ENCODE peak calls at places on chromosomes 1 and 21, in nine cellular contexts. Y is effector memory CD4-positive, alpha-beta T cell; G is naive thymus-derived CD4-positive, alpha-beta T cell; V is ovary; O is heart left ventricle; S is GM23338; B is ascending aorta; A is caudate nucleus; R is suprapubic skin. J is an unnamed sample.

GRCh38 chr1:172906778-172907592 is 143.8 kb downstream of the TNFSF18 start:
- DNase-seq in Y (peak), G (peak), V (no peak), O (no peak), S (no peak), B (no peak), A (no peak), R (no peak), J (peak)

GRCh38 chr1:23593556-23594148 is 34.4 kb upstream of the ID3 start:
- DNase-seq in Y (no peak), G (no peak), V (no peak), O (no peak), S (no peak), B (no peak), A (no peak), R (peak), J (peak)

GRCh38 chr1:196049407-196049806 is 558.8 kb downstream of the KCNT2 start:
- DNase-seq in Y (no peak), G (no peak), V (no peak), O (no peak), S (no peak), B (no peak), A (no peak), R (no peak), J (no peak)

GRCh38 chr1:232123775-232124659 is 497.4 kb downstream of the DISC1 start:
- DNase-seq in Y (no peak), G (no peak), V (no peak), O (no peak), S (peak), B (no peak), A (no peak), R (no peak), J (peak)

GRCh38 chr21:46667735-46668380 is 32.4 kb downstream of the PRMT2 start:
- DNase-seq in Y (no peak), G (no peak), V (no peak), O (no peak), S (peak), B (no peak), A (no peak), R (no peak), J (peak)

GRCh38 chr21:45117314-45117713 is 42.9 kb downstream of the ADARB1 start:
- DNase-seq in Y (no peak), G (no peak), V (no peak), O (no peak), S (no peak), B (no peak), A (no peak), R (no peak), J (no peak)

GRCh38 chr1:79041666-79042065 is 35.1 kb upstream of the ADGRL4 start:
- DNase-seq in Y (no peak), G (no peak), V (no peak), O (no peak), S (no peak), B (no peak), A (no peak), R (no peak), J (peak)

GRCh38 chr1:109927356-109927755 is 16.7 kb downstream of the CSF1 start:
- DNase-seq in Y (no peak), G (no peak), V (no peak), O (no peak), S (no peak), B (peak), A (no peak), R (peak), J (no peak)

GRCh38 chr1:29332204-29332603 is 95.9 kb downstream of the PTPRU start:
- DNase-seq in Y (no peak), G (no peak), V (no peak), O (no peak), S (peak), B (no peak), A (no peak), R (no peak), J (no peak)

GRCh38 chr1:48572632-48573258 is 100.7 kb upstream of the SPATA6 start:
- DNase-seq in Y (no peak), G (no peak), V (peak), O (peak), S (peak), B (peak), A (peak), R (no peak), J (peak)

GRCh38 chr1:195763907-195764183 is 844.4 kb downstream of the KCNT2 start:
- DNase-seq in Y (no peak), G (no peak), V (no peak), O (no peak), S (no peak), B (no peak), A (no peak), R (no peak), J (no peak)

GRCh38 chr1:94820918-94821317 is 761 bp downstream of the SLC44A3 start:
- DNase-seq in Y (no peak), G (no peak), V (no peak), O (no peak), S (no peak), B (no peak), A (no peak), R (no peak), J (no peak)

GRCh38 chr21:37765501-37765900 is 150.8 kb downstream of the KCNJ6 start:
- DNase-seq in Y (no peak), G (no peak), V (no peak), O (no peak), S (no peak), B (no peak), A (no peak), R (no peak), J (no peak)

GRCh38 chr1:38817958-38818705 is 41.4 kb downstream of the RRAGC start:
- DNase-seq in Y (peak), G (peak), V (peak), O (no peak), S (peak), B (no peak), A (no peak), R (no peak), J (no peak)

GRCh38 chr1:113940365-113941244 is 11.5 kb downstream of the HIPK1 start:
- DNase-seq in Y (peak), G (peak), V (no peak), O (no peak), S (no peak), B (no peak), A (no peak), R (no peak), J (no peak)

GRCh38 chr1:181674617-181675016 is 191.3 kb downstream of the CACNA1E start:
- DNase-seq in Y (no peak), G (no peak), V (no peak), O (no peak), S (peak), B (no peak), A (no peak), R (no peak), J (no peak)

GRCh38 chr1:1619917-1620361 is 4.6 kb downstream of the MIB2 start:
- DNase-seq in Y (no peak), G (no peak), V (peak), O (peak), S (peak), B (no peak), A (no peak), R (peak), J (no peak)

GRCh38 chr1:13585599-13585965 is 1.9 kb downstream of the PDPN start:
- DNase-seq in Y (no peak), G (no peak), V (no peak), O (no peak), S (peak), B (no peak), A (no peak), R (no peak), J (no peak)

GRCh38 chr1:226568077-226568831 is 19.7 kb downstream of the STUM start:
- DNase-seq in Y (no peak), G (no peak), V (peak), O (no peak), S (peak), B (no peak), A (no peak), R (peak), J (no peak)

GRCh38 chr1:116020668-116021272 is 44.5 kb downstream of the SLC22A15 start:
- DNase-seq in Y (peak), G (peak), V (no peak), O (peak), S (peak), B (no peak), A (peak), R (no peak), J (peak)

GRCh38 chr21:37220433-37220980 is 46.6 kb downstream of the VPS26C start:
- DNase-seq in Y (no peak), G (peak), V (no peak), O (no peak), S (peak), B (peak), A (peak), R (no peak), J (peak)

GRCh38 chr1:21926065-21926464 is 11.0 kb downstream of the HSPG2 start:
- DNase-seq in Y (no peak), G (no peak), V (no peak), O (no peak), S (no peak), B (no peak), A (no peak), R (no peak), J (no peak)

GRCh38 chr1:116168277-116169032 is 57.3 kb downstream of the MAB21L3 start:
- DNase-seq in Y (peak), G (peak), V (peak), O (peak), S (peak), B (peak), A (peak), R (peak), J (no peak)

GRCh38 chr1:42282024-42282579 is 52.9 kb downstream of the FOXJ3 start:
- DNase-seq in Y (no peak), G (no peak), V (no peak), O (no peak), S (no peak), B (no peak), A (no peak), R (no peak), J (peak)

GRCh38 chr1:49045371-49045770 is 268.7 kb upstream of the BEND5 start:
- DNase-seq in Y (no peak), G (no peak), V (no peak), O (no peak), S (no peak), B (no peak), A (no peak), R (no peak), J (no peak)

GRCh38 chr1:247849616-247850015 is 7.4 kb upstream of the TRIM58 start:
- DNase-seq in Y (no peak), G (no peak), V (no peak), O (no peak), S (no peak), B (no peak), A (no peak), R (no peak), J (no peak)
- H3K27ac ChIP-seq in Y (no peak), G (no peak), V (no peak), O (no peak), S (no peak), B (no peak), A (no peak), R (no peak), J (no peak)

GRCh38 chr1:206582537-206583460 is 29.5 kb downstream of the EIF2D start:
- DNase-seq in Y (no peak), G (no peak), V (no peak), O (no peak), S (no peak), B (no peak), A (peak), R (peak), J (no peak)

GRCh38 chr1:206581571-206581981 is 30.7 kb downstream of the EIF2D start:
- DNase-seq in Y (peak), G (peak), V (no peak), O (no peak), S (no peak), B (no peak), A (no peak), R (peak), J (no peak)

GRCh38 chr1:206579747-206580437 is 32.4 kb downstream of the EIF2D start:
- DNase-seq in Y (peak), G (peak), V (no peak), O (peak), S (no peak), B (peak), A (peak), R (peak), J (peak)

GRCh38 chr1:206578959-206579358 is 33.3 kb downstream of the EIF2D start:
- DNase-seq in Y (no peak), G (no peak), V (no peak), O (no peak), S (no peak), B (no peak), A (no peak), R (peak), J (no peak)

DNA sequence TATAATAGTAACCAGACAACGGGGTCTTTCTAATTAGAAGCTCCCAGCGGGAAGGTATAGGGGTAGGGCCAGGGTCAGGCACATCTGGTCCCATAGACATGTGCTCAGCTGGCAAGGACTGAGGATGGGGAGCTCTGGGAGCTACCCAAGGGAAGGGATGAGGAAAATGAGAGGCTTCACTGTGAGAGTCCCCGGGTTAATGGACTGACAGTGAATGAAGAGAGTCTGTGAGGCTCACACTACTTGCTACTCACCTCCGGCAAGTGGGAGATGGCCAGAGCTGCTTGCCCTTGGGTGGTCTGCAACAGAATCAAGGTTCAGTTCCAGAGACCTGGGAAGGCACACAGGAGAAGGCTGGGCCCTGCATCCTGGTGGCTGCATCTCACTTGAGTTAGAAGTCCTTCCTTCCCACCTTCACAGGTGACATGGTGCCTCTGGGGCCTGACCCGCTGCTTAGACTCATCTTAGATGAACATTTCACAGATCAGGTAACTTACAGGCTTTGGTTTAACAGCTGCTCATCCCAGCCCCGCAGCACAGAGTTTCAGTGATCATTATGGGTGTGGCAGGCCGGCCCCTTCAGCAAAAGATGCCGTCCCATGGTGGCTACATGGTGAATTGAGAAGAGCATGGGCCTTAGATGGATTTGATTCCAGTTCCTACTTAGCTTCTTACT is 31.7 kb downstream of the EIF2D start:
- DNase-seq in Y (no peak), G (no peak), V (no peak), O (no peak), S (no peak), B (no peak), A (no peak), R (peak), J (no peak)
- H3K27ac ChIP-seq in Y (peak), G (peak), V (no peak), O (peak), S (no peak), B (peak), A (peak), R (peak), J (no peak)

GRCh38 chr1:245858022-245858421 is 649.1 kb downstream of the SMYD3 start:
- DNase-seq in Y (no peak), G (no peak), V (no peak), O (no peak), S (no peak), B (no peak), A (peak), R (no peak), J (peak)
- H3K27ac ChIP-seq in Y (no peak), G (no peak), V (no peak), O (no peak), S (no peak), B (no peak), A (no peak), R (no peak), J (peak)

GRCh38 chr21:33452362-33452761 is 27.4 kb downstream of the TMEM50B start:
- DNase-seq in Y (no peak), G (no peak), V (no peak), O (no peak), S (no peak), B (no peak), A (no peak), R (no peak), J (no peak)
- H3K27ac ChIP-seq in Y (no peak), G (no peak), V (no peak), O (no peak), S (no peak), B (no peak), A (no peak), R (no peak), J (no peak)